ENCODE peak calls at places on chromosome 7, in four cellular contexts. K, B, N and X are unnamed samples.

GRCh38 chr7:44112231-44112996 is 8.3 kb downstream of the AEBP1 start:
- DNase-seq in K (no peak), B (no peak), N (no peak), X (peak; percentile 23)

GRCh38 chr7:80843018-80843671 is 75.7 kb downstream of the SEMA3C start:
- DNase-seq in K (no peak), B (no peak), N (no peak), X (no peak)

GRCh38 chr7:77199008-77199966 is at the start of gene FGL2:
- DNase-seq in K (peak; percentile 59), B (peak; percentile 0), N (no peak), X (peak; percentile 42)

GRCh38 chr7:44460325-44460724 is 30.1 kb downstream of the NUDCD3 start:
- DNase-seq in K (no peak), B (no peak), N (peak; percentile 13), X (no peak)

GRCh38 chr7:770786-771185 is 43.7 kb upstream of the PRKAR1B start:
- DNase-seq in K (no peak), B (no peak), N (no peak), X (no peak)

GRCh38 chr7:5689716-5690115 is 91.7 kb downstream of the RNF216 start:
- DNase-seq in K (no peak), B (no peak), N (no peak), X (no peak)

GRCh38 chr7:15854841-15855576 is 168.5 kb upstream of the MEOX2 start:
- DNase-seq in K (no peak), B (no peak), N (no peak), X (no peak)

GRCh38 chr7:220151-220841 is 27.9 kb downstream of the FAM20C start:
- DNase-seq in K (no peak), B (no peak), N (no peak), X (peak; percentile 40)

GRCh38 chr7:91940171-91940570 is 491 bp upstream of the AKAP9 start:
- DNase-seq in K (no peak), B (peak; percentile 10), N (peak; percentile 1), X (peak; percentile 28)

GRCh38 chr7:52479990-52480389 is 555.4 kb upstream of the POM121L12 start:
- DNase-seq in K (no peak), B (no peak), N (no peak), X (no peak)

GRCh38 chr7:50921114-50921513 is 138.4 kb upstream of the GRB10 start:
- DNase-seq in K (no peak), B (no peak), N (no peak), X (peak; percentile 28)

GRCh38 chr7:140417456-140418155 is 13.7 kb downstream of the RAB19 start:
- DNase-seq in K (no peak), B (no peak), N (no peak), X (peak; percentile 16)

GRCh38 chr7:158432369-158433270 is 155.0 kb downstream of the PTPRN2 start:
- DNase-seq in K (no peak), B (no peak), N (no peak), X (peak; percentile 42)

GRCh38 chr7:112550468-112551060 is 69.8 kb downstream of the LSMEM1 start:
- DNase-seq in K (no peak), B (peak; percentile 64), N (no peak), X (peak; percentile 18)

GRCh38 chr7:71497233-71497946 is 365.4 kb downstream of the GALNT17 start:
- DNase-seq in K (peak; percentile 55), B (no peak), N (no peak), X (no peak)

GRCh38 chr7:43113622-43114450 is 1.4 kb downstream of the HECW1 start:
- DNase-seq in K (no peak), B (no peak), N (no peak), X (no peak)

GRCh38 chr7:4612939-4613841 is 68.9 kb upstream of the FOXK1 start:
- DNase-seq in K (no peak), B (no peak), N (no peak), X (peak; percentile 36)

GRCh38 chr7:18087687-18088078 is 60.0 kb upstream of the PRPS1L1 start:
- DNase-seq in K (no peak), B (no peak), N (no peak), X (no peak)

GRCh38 chr7:90412458-90413184 is 9.4 kb downstream of the CLDN12 start:
- DNase-seq in K (no peak), B (no peak), N (no peak), X (peak; percentile 51)

GRCh38 chr7:117157121-117157870 is 165.6 kb downstream of the WNT2 start:
- DNase-seq in K (peak; percentile 17), B (peak; percentile 80), N (no peak), X (peak; percentile 56)

GRCh38 chr7:67487316-67487715 is 490.7 kb downstream of the TYW1 start:
- DNase-seq in K (no peak), B (no peak), N (no peak), X (no peak)

GRCh38 chr7:74175270-74175803 is 1.2 kb downstream of the EIF4H start:
- DNase-seq in K (no peak), B (no peak), N (no peak), X (peak; percentile 29)

GRCh38 chr7:116988363-116988989 is 35.2 kb downstream of the ST7 start:
- DNase-seq in K (no peak), B (no peak), N (no peak), X (no peak)

GRCh38 chr7:25722856-25723255 is 429.1 kb upstream of the NFE2L3 start:
- DNase-seq in K (no peak), B (no peak), N (no peak), X (no peak)

GRCh38 chr7:80830584-80831319 is 88.1 kb downstream of the SEMA3C start:
- DNase-seq in K (no peak), B (no peak), N (no peak), X (no peak)

GRCh38 chr7:128404143-128404681 is 5.6 kb downstream of the IMPDH1 start:
- DNase-seq in K (no peak), B (no peak), N (no peak), X (no peak)

GRCh38 chr7:94313926-94314325 is 80.8 kb upstream of the COL1A2 start:
- DNase-seq in K (no peak), B (peak; percentile 67), N (no peak), X (no peak)

GRCh38 chr7:151954866-151955820 is 1.1 kb upstream of the GALNTL5 start:
- DNase-seq in K (peak; percentile 59), B (peak; percentile 49), N (no peak), X (peak; percentile 38)

GRCh38 chr7:28270536-28270935 is 89.9 kb upstream of the JAZF1 start:
- DNase-seq in K (no peak), B (no peak), N (no peak), X (no peak)

GRCh38 chr7:151361193-151361959 is 19.8 kb downstream of the NUB1 start:
- DNase-seq in K (no peak), B (no peak), N (no peak), X (no peak)

GRCh38 chr7:92259610-92260247 is 14.0 kb downstream of the ANKIB1 start:
- DNase-seq in K (no peak), B (no peak), N (no peak), X (no peak)

GRCh38 chr7:45036801-45037200 is 36.8 kb downstream of the CCM2 start:
- DNase-seq in K (no peak), B (no peak), N (no peak), X (no peak)

GRCh38 chr7:45461014-45461413 is 113.2 kb upstream of the ADCY1 start:
- DNase-seq in K (no peak), B (no peak), N (no peak), X (no peak)

GRCh38 chr7:46006723-46007122 is 85.7 kb upstream of the IGFBP3 start:
- DNase-seq in K (no peak), B (no peak), N (no peak), X (no peak)

GRCh38 chr7:81468516-81468915 is 301.3 kb downstream of the HGF start:
- DNase-seq in K (no peak), B (no peak), N (no peak), X (no peak)